ENCODE peak calls at places on chromosome 3, in seven cellular contexts. S, U, I, J, N, R and Q are unnamed samples.

GRCh38 chr3:10941972-10942371 is 50.6 kb upstream of the SLC6A1 start:
- DNase-seq in I (no peak), N (no peak), R (peak; percentile 22), J (no peak), S (no peak), U (no peak), Q (no peak)

GRCh38 chr3:148214695-148215094 is 483.0 kb upstream of the AGTR1 start:
- DNase-seq in S (no peak), R (no peak), J (no peak), N (no peak), I (no peak), U (no peak), Q (no peak)

GRCh38 chr3:11910971-11911531 is 64.4 kb upstream of the TAMM41 start:
- DNase-seq in S (no peak), N (no peak), J (no peak), I (no peak), R (no peak), U (no peak), Q (no peak)

GRCh38 chr3:163684651-163685050 is 1393.6 kb downstream of the SI start:
- DNase-seq in S (no peak), J (no peak), U (no peak), N (no peak), R (no peak), I (no peak), Q (no peak)

GRCh38 chr3:106119691-106120090 is 250.9 kb upstream of the CBLB start:
- DNase-seq in U (no peak), J (peak; percentile 78), R (no peak), S (peak; percentile 51), I (no peak), N (no peak), Q (no peak)

GRCh38 chr3:118817748-118818165 is 216.9 kb downstream of the IGSF11 start:
- DNase-seq in S (peak; percentile 30), R (peak; percentile 54), I (peak; percentile 30), U (peak; percentile 70), N (no peak), J (peak; percentile 63), Q (no peak)

GRCh38 chr3:25661694-25662455 is 2.8 kb downstream of the TOP2B start:
- DNase-seq in J (no peak), U (peak; percentile 25), I (no peak), N (no peak), S (no peak), R (no peak), Q (no peak)

GRCh38 chr3:58474967-58475578 is 16.8 kb upstream of the KCTD6 start:
- DNase-seq in U (no peak), I (no peak), R (no peak), J (no peak), N (no peak), S (no peak), Q (no peak)